ENCODE peak calls at places on chromosomes 3 and 15, in seven cellular contexts. H, A, J, B, M, X and P are unnamed samples.

GRCh38 chr3:155957412-155957880 is 87.0 kb downstream of the GMPS start:
- DNase-seq in M (no peak), X (peak; percentile 1), H (no peak), J (no peak), B (no peak), A (no peak), P (no peak)

GRCh38 chr15:69595009-69595825 is 142.6 kb downstream of the RPLP1 start:
- DNase-seq in B (no peak), H (no peak), J (no peak), A (no peak), M (no peak), X (no peak), P (no peak)

GRCh38 chr15:94029495-94029894 is 201.9 kb upstream of the MCTP2 start:
- DNase-seq in J (no peak), M (no peak), H (no peak), X (no peak), B (no peak), A (no peak), P (peak; percentile 54)

GRCh38 chr3:146640955-146641867 is 36.1 kb upstream of the PLSCR5 start:
- DNase-seq in H (peak; percentile 11), A (no peak), X (no peak), B (peak; percentile 19), M (no peak), J (peak; percentile 74), P (peak; percentile 25)

GRCh38 chr3:109050591-109051167 is 67.3 kb downstream of the MORC1 start:
- DNase-seq in J (peak; percentile 17), H (peak; percentile 3), B (peak; percentile 29), A (no peak), X (no peak), M (no peak), P (peak; percentile 7)

GRCh38 chr3:138949002-138949418 is 2.0 kb downstream of the FOXL2NB start:
- DNase-seq in H (no peak), B (no peak), J (no peak), A (no peak), M (no peak), X (no peak), P (no peak)

GRCh38 chr3:135927170-135927569 is 38.4 kb upstream of the PPP2R3A start:
- DNase-seq in X (no peak), J (no peak), H (no peak), B (no peak), A (no peak), M (no peak), P (peak; percentile 94)

GRCh38 chr15:37218351-37218916 is 118.1 kb upstream of the MEIS2 start:
- DNase-seq in H (no peak), X (no peak), M (no peak), A (no peak), B (no peak), J (no peak), P (no peak)

GRCh38 chr3:2579206-2579605 is 480.5 kb downstream of the CNTN4 start:
- DNase-seq in H (no peak), B (no peak), M (no peak), X (no peak), A (no peak), J (peak; percentile 71), P (no peak)

GRCh38 chr3:55413236-55413635 is 73.9 kb downstream of the WNT5A start:
- DNase-seq in M (no peak), H (no peak), A (no peak), X (no peak), J (no peak), B (no peak), P (no peak)

GRCh38 chr3:127304121-127304744 is 16.4 kb upstream of the PRR20G start:
- DNase-seq in H (no peak), B (no peak), J (no peak), A (no peak), X (peak; percentile 99), M (no peak), P (peak; percentile 82)

GRCh38 chr3:30908466-30909037 is 14.1 kb upstream of the GADL1 start:
- DNase-seq in B (no peak), M (no peak), J (no peak), X (no peak), A (no peak), H (no peak), P (no peak)

GRCh38 chr15:98952381-98952803 is 55.2 kb downstream of the PGPEP1L start:
- DNase-seq in B (peak; percentile 71), A (no peak), M (no peak), X (no peak), J (no peak), H (peak; percentile 10), P (no peak)

GRCh38 chr3:11543141-11543947 is 100.4 kb downstream of the VGLL4 start:
- DNase-seq in B (no peak), A (no peak), M (no peak), H (no peak), X (no peak), J (no peak), P (no peak)